ENCODE peak calls at places on chromosomes 12 and 14, in four cellular contexts. One of them, this sample, is unnamed.

GRCh38 chr14:72686832-72687231 is 207.1 kb downstream of the DPF3 start:
- DNase-seq in upper lobe of right lung: no peak
- DNase-seq in B cell: no peak
- DNase-seq in PC-3: no peak
- DNase-seq in this sample: no peak

GRCh38 chr12:125015680-125016310 is 22.4 kb downstream of the BRI3BP start:
- DNase-seq in upper lobe of right lung: no peak
- DNase-seq in B cell: no peak
- DNase-seq in PC-3: no peak
- DNase-seq in this sample: no peak

GRCh38 chr12:53381739-53382630 is 2.0 kb downstream of the SP1 start:
- DNase-seq in upper lobe of right lung: peak; percentile 65
- DNase-seq in B cell: peak; percentile 47
- DNase-seq in PC-3: peak; percentile 72
- DNase-seq in this sample: peak; percentile 78

GRCh38 chr12:10965511-10965910 is 21.2 kb downstream of the TAS2R50 start:
- DNase-seq in upper lobe of right lung: no peak
- DNase-seq in B cell: no peak
- DNase-seq in PC-3: no peak
- DNase-seq in this sample: no peak

GRCh38 chr14:99273025-99273723 is 1.2 kb upstream of the BCL11B start:
- DNase-seq in upper lobe of right lung: no peak
- DNase-seq in B cell: no peak
- DNase-seq in PC-3: no peak
- DNase-seq in this sample: no peak

GRCh38 chr14:25044299-25044698 is 5.6 kb downstream of the STXBP6 start:
- DNase-seq in upper lobe of right lung: no peak
- DNase-seq in B cell: no peak
- DNase-seq in PC-3: no peak
- DNase-seq in this sample: no peak

GRCh38 chr12:59698599-59698998 is 102.8 kb downstream of the SLC16A7 start:
- DNase-seq in upper lobe of right lung: no peak
- DNase-seq in B cell: no peak
- DNase-seq in PC-3: peak; percentile 51
- DNase-seq in this sample: no peak

GRCh38 chr12:1946311-1946710 is 27.9 kb upstream of the CACNA2D4 start:
- DNase-seq in upper lobe of right lung: no peak
- DNase-seq in B cell: no peak
- DNase-seq in PC-3: no peak
- DNase-seq in this sample: no peak

GRCh38 chr12:388547-389137 is 478 bp downstream of the KDM5A start:
- DNase-seq in upper lobe of right lung: peak; percentile 67
- DNase-seq in B cell: peak; percentile 55
- DNase-seq in PC-3: peak; percentile 15
- DNase-seq in this sample: peak; percentile 90

GRCh38 chr12:43728117-43728516 is 30.5 kb downstream of the PUS7L start:
- DNase-seq in upper lobe of right lung: no peak
- DNase-seq in B cell: no peak
- DNase-seq in PC-3: peak; percentile 49
- DNase-seq in this sample: no peak

GRCh38 chr14:76584271-76584702 is 177.0 kb upstream of the VASH1 start:
- DNase-seq in upper lobe of right lung: no peak
- DNase-seq in B cell: no peak
- DNase-seq in PC-3: no peak
- DNase-seq in this sample: no peak

GRCh38 chr12:46763230-46763629 is 62.6 kb downstream of the SLC38A4 start:
- DNase-seq in upper lobe of right lung: no peak
- DNase-seq in B cell: no peak
- DNase-seq in PC-3: no peak
- DNase-seq in this sample: no peak

GRCh38 chr12:122527478-122527944 is 462 bp downstream of the KNTC1 start:
- DNase-seq in upper lobe of right lung: no peak
- DNase-seq in B cell: peak; percentile 45
- DNase-seq in PC-3: peak; percentile 47
- DNase-seq in this sample: no peak

GRCh38 chr12:108884116-108885012 is 4.5 kb downstream of the DAO start:
- DNase-seq in upper lobe of right lung: peak; percentile 74
- DNase-seq in B cell: peak; percentile 66
- DNase-seq in PC-3: peak; percentile 76
- DNase-seq in this sample: peak; percentile 81

GRCh38 chr12:57885207-57885606 is 38.7 kb upstream of the CTDSP2 start:
- DNase-seq in upper lobe of right lung: no peak
- DNase-seq in B cell: no peak
- DNase-seq in PC-3: no peak
- DNase-seq in this sample: no peak

GRCh38 chr14:31216359-31216758 is 8.8 kb upstream of the HECTD1 start:
- DNase-seq in upper lobe of right lung: no peak
- DNase-seq in B cell: no peak
- DNase-seq in PC-3: no peak
- DNase-seq in this sample: no peak

This sample was measured in spleen.